ENCODE peak calls at places on chromosomes 5 and 9, in seven cellular contexts. One of them, this sample, is unnamed.

GRCh38 chr5:75460532-75460931 is 50.9 kb downstream of the CERT1 start:
- DNase-seq in AG10803: no peak
- DNase-seq in H9: no peak
- DNase-seq in germinal center: peak
- DNase-seq in IMR-90: no peak
- DNase-seq in kidney tubule cell: no peak
- DNase-seq in NCI-H524: no peak
- DNase-seq in this sample: no peak

GRCh38 chr9:122095010-122095767 is 2.1 kb upstream of the TTLL11 start:
- DNase-seq in NCI-H524: peak
- DNase-seq in germinal center: peak
- DNase-seq in kidney tubule cell: peak
- DNase-seq in AG10803: peak
- DNase-seq in H9: peak
- DNase-seq in IMR-90: peak
- DNase-seq in this sample: peak

GRCh38 chr5:157855404-157855994 is 3.4 kb downstream of the CLINT1 start:
- DNase-seq in IMR-90: peak
- DNase-seq in germinal center: no peak
- DNase-seq in AG10803: peak
- DNase-seq in H9: peak
- DNase-seq in NCI-H524: no peak
- DNase-seq in kidney tubule cell: peak
- DNase-seq in this sample: peak

GRCh38 chr5:10760033-10760975 is 730 bp downstream of the DAP start:
- DNase-seq in H9: no peak
- DNase-seq in IMR-90: peak
- DNase-seq in germinal center: peak
- DNase-seq in AG10803: peak
- DNase-seq in kidney tubule cell: peak
- DNase-seq in NCI-H524: peak
- DNase-seq in this sample: peak

GRCh38 chr9:3954950-3955670 is 344.8 kb downstream of the GLIS3 start:
- DNase-seq in kidney tubule cell: no peak
- DNase-seq in AG10803: no peak
- DNase-seq in germinal center: no peak
- DNase-seq in NCI-H524: no peak
- DNase-seq in IMR-90: peak
- DNase-seq in H9: no peak
- DNase-seq in this sample: no peak

GRCh38 chr5:1881273-1881586 is 1.5 kb downstream of the IRX4 start:
- DNase-seq in kidney tubule cell: peak
- DNase-seq in NCI-H524: no peak
- DNase-seq in AG10803: no peak
- DNase-seq in germinal center: no peak
- DNase-seq in H9: peak
- DNase-seq in IMR-90: no peak
- DNase-seq in this sample: no peak

GRCh38 chr9:124834586-124834985 is 18.7 kb upstream of the WDR38 start:
- DNase-seq in IMR-90: peak
- DNase-seq in kidney tubule cell: peak
- DNase-seq in AG10803: peak
- DNase-seq in H9: no peak
- DNase-seq in NCI-H524: no peak
- DNase-seq in germinal center: no peak
- DNase-seq in this sample: no peak

GRCh38 chr9:133673260-133673658 is 37.1 kb downstream of the DBH start:
- DNase-seq in H9: no peak
- DNase-seq in germinal center: no peak
- DNase-seq in AG10803: no peak
- DNase-seq in kidney tubule cell: no peak
- DNase-seq in IMR-90: no peak
- DNase-seq in NCI-H524: no peak
- DNase-seq in this sample: no peak

GRCh38 chr9:29211681-29212589 is 1638.7 kb upstream of the C9orf72 start:
- DNase-seq in H9: peak
- DNase-seq in kidney tubule cell: peak
- DNase-seq in IMR-90: no peak
- DNase-seq in NCI-H524: peak
- DNase-seq in germinal center: peak
- DNase-seq in AG10803: peak
- DNase-seq in this sample: peak

GRCh38 chr5:170752257-170753215 is 31.0 kb upstream of the GABRP start:
- DNase-seq in IMR-90: no peak
- DNase-seq in NCI-H524: peak
- DNase-seq in germinal center: no peak
- DNase-seq in AG10803: no peak
- DNase-seq in H9: peak
- DNase-seq in kidney tubule cell: no peak
- DNase-seq in this sample: peak

GRCh38 chr9:84668204-84669007 is 1.1 kb upstream of the NTRK2 start:
- DNase-seq in NCI-H524: peak
- DNase-seq in H9: peak
- DNase-seq in germinal center: peak
- DNase-seq in kidney tubule cell: peak
- DNase-seq in AG10803: peak
- DNase-seq in IMR-90: peak
- DNase-seq in this sample: peak

GRCh38 chr9:14203366-14204056 is 110.4 kb downstream of the NFIB start:
- DNase-seq in H9: no peak
- DNase-seq in germinal center: no peak
- DNase-seq in IMR-90: no peak
- DNase-seq in NCI-H524: no peak
- DNase-seq in AG10803: no peak
- DNase-seq in kidney tubule cell: no peak
- DNase-seq in this sample: peak

GRCh38 chr5:65255294-65255693 is 226.4 kb downstream of the ADAMTS6 start:
- DNase-seq in NCI-H524: no peak
- DNase-seq in kidney tubule cell: no peak
- DNase-seq in AG10803: no peak
- DNase-seq in H9: no peak
- DNase-seq in IMR-90: no peak
- DNase-seq in germinal center: no peak
- DNase-seq in this sample: no peak

GRCh38 chr9:122383992-122384461 is 13.2 kb downstream of the PTGS1 start:
- DNase-seq in kidney tubule cell: peak
- DNase-seq in NCI-H524: no peak
- DNase-seq in germinal center: no peak
- DNase-seq in H9: no peak
- DNase-seq in AG10803: peak
- DNase-seq in IMR-90: peak
- DNase-seq in this sample: no peak

GRCh38 chr9:68779558-68780376 is 74.7 kb downstream of the PIP5K1B start:
- DNase-seq in germinal center: peak
- DNase-seq in kidney tubule cell: peak
- DNase-seq in H9: peak
- DNase-seq in IMR-90: peak
- DNase-seq in AG10803: peak
- DNase-seq in NCI-H524: peak
- DNase-seq in this sample: peak

GRCh38 chr5:37839441-37840035 is 303 bp downstream of the GDNF start:
- DNase-seq in AG10803: peak
- DNase-seq in kidney tubule cell: peak
- DNase-seq in IMR-90: peak
- DNase-seq in NCI-H524: peak
- DNase-seq in germinal center: no peak
- DNase-seq in H9: no peak
- DNase-seq in this sample: peak

GRCh38 chr9:105206821-105207699 is 37.4 kb upstream of the SLC44A1 start:
- DNase-seq in H9: no peak
- DNase-seq in AG10803: peak
- DNase-seq in IMR-90: peak
- DNase-seq in NCI-H524: no peak
- DNase-seq in kidney tubule cell: no peak
- DNase-seq in germinal center: no peak
- DNase-seq in this sample: no peak

GRCh38 chr5:131720714-131721113 is 76.1 kb downstream of the FNIP1 start:
- DNase-seq in NCI-H524: no peak
- DNase-seq in H9: no peak
- DNase-seq in kidney tubule cell: no peak
- DNase-seq in AG10803: no peak
- DNase-seq in IMR-90: no peak
- DNase-seq in germinal center: no peak
- DNase-seq in this sample: no peak

GRCh38 chr5:63217422-63217821 is 638.8 kb downstream of the LRRC70 start:
- DNase-seq in NCI-H524: no peak
- DNase-seq in kidney tubule cell: no peak
- DNase-seq in germinal center: no peak
- DNase-seq in AG10803: no peak
- DNase-seq in H9: no peak
- DNase-seq in IMR-90: no peak
- DNase-seq in this sample: no peak

GRCh38 chr5:14208071-14209021 is 65.2 kb downstream of the TRIO start:
- DNase-seq in H9: no peak
- DNase-seq in AG10803: peak
- DNase-seq in germinal center: no peak
- DNase-seq in IMR-90: peak
- DNase-seq in kidney tubule cell: peak
- DNase-seq in NCI-H524: no peak
- DNase-seq in this sample: peak

GRCh38 chr5:17163185-17163584 is 54.2 kb upstream of the BASP1 start:
- DNase-seq in AG10803: no peak
- DNase-seq in NCI-H524: no peak
- DNase-seq in H9: no peak
- DNase-seq in germinal center: no peak
- DNase-seq in IMR-90: no peak
- DNase-seq in kidney tubule cell: no peak
- DNase-seq in this sample: no peak

GRCh38 chr5:65984098-65984885 is 57.9 kb downstream of the ERBIN start:
- DNase-seq in kidney tubule cell: no peak
- DNase-seq in H9: no peak
- DNase-seq in NCI-H524: no peak
- DNase-seq in germinal center: no peak
- DNase-seq in AG10803: no peak
- DNase-seq in IMR-90: no peak
- DNase-seq in this sample: no peak

GRCh38 chr5:93348231-93348630 is 232.8 kb downstream of the NR2F1-AS1 start:
- DNase-seq in NCI-H524: no peak
- DNase-seq in IMR-90: no peak
- DNase-seq in H9: no peak
- DNase-seq in kidney tubule cell: peak
- DNase-seq in AG10803: no peak
- DNase-seq in germinal center: no peak
- DNase-seq in this sample: no peak

GRCh38 chr9:133585481-133586367 is 23.5 kb downstream of the FAM163B start:
- DNase-seq in IMR-90: no peak
- DNase-seq in AG10803: peak
- DNase-seq in germinal center: no peak
- DNase-seq in kidney tubule cell: no peak
- DNase-seq in H9: no peak
- DNase-seq in NCI-H524: no peak
- DNase-seq in this sample: no peak

GRCh38 chr9:33884856-33885701 is 68.1 kb downstream of the UBE2R2 start:
- DNase-seq in kidney tubule cell: peak
- DNase-seq in germinal center: no peak
- DNase-seq in H9: no peak
- DNase-seq in NCI-H524: no peak
- DNase-seq in IMR-90: peak
- DNase-seq in AG10803: peak
- DNase-seq in this sample: peak

GRCh38 chr5:119578937-119579336 is 50.4 kb upstream of the FAM170A start:
- DNase-seq in NCI-H524: peak
- DNase-seq in IMR-90: peak
- DNase-seq in AG10803: peak
- DNase-seq in kidney tubule cell: peak
- DNase-seq in H9: peak
- DNase-seq in germinal center: peak
- DNase-seq in this sample: no peak

GRCh38 chr5:573976-574375 is 38.2 kb upstream of the CEP72 start:
- DNase-seq in H9: peak
- DNase-seq in IMR-90: no peak
- DNase-seq in kidney tubule cell: no peak
- DNase-seq in AG10803: no peak
- DNase-seq in germinal center: no peak
- DNase-seq in NCI-H524: no peak
- DNase-seq in this sample: no peak

GRCh38 chr9:94725293-94725692 is 1.2 kb upstream of the AOPEP start:
- DNase-seq in kidney tubule cell: no peak
- DNase-seq in H9: no peak
- DNase-seq in germinal center: no peak
- DNase-seq in AG10803: no peak
- DNase-seq in NCI-H524: no peak
- DNase-seq in IMR-90: no peak
- DNase-seq in this sample: no peak

GRCh38 chr5:126536874-126537273 is 58.1 kb downstream of the ALDH7A1 start:
- DNase-seq in NCI-H524: no peak
- DNase-seq in AG10803: peak
- DNase-seq in H9: no peak
- DNase-seq in kidney tubule cell: no peak
- DNase-seq in IMR-90: no peak
- DNase-seq in germinal center: no peak
- DNase-seq in this sample: no peak

GRCh38 chr9:116741106-116741740 is 54.1 kb downstream of the TRIM32 start:
- DNase-seq in IMR-90: no peak
- DNase-seq in kidney tubule cell: no peak
- DNase-seq in AG10803: no peak
- DNase-seq in H9: peak
- DNase-seq in germinal center: no peak
- DNase-seq in NCI-H524: no peak
- DNase-seq in this sample: no peak

GRCh38 chr5:103867857-103868598 is 305.4 kb upstream of the NUDT12 start:
- DNase-seq in H9: no peak
- DNase-seq in AG10803: no peak
- DNase-seq in IMR-90: no peak
- DNase-seq in kidney tubule cell: peak
- DNase-seq in NCI-H524: no peak
- DNase-seq in germinal center: no peak
- DNase-seq in this sample: no peak

This sample was measured in transverse colon.